ENCODE peak calls at places on chromosomes 13 and 19, in nine cellular contexts. M is endodermal cell, D is AG10803, L is A549, G is gastrocnemius medialis, Q is lower leg skin, F is kidney epithelial cell, K is GM12864, X is AG04450. B is an unnamed sample.

GRCh38 chr13:21672811-21673591 is 2.1 kb downstream of the FGF9 start:
- DNase-seq in M (no peak), D (no peak), L (no peak), G (no peak), Q (no peak), F (no peak), K (no peak), X (no peak), B (no peak)

GRCh38 chr13:73065665-73066350 is 7.0 kb downstream of the KLF5 start:
- DNase-seq in M (no peak), D (no peak), L (no peak), G (no peak), Q (no peak), F (no peak), K (no peak), X (no peak), B (no peak)

GRCh38 chr13:36884235-36884634 is 35.8 kb downstream of the SMAD9 start:
- DNase-seq in M (no peak), D (no peak), L (no peak), G (no peak), Q (no peak), F (no peak), K (no peak), X (no peak), B (no peak)

GRCh38 chr13:100513987-100514670 is 74.5 kb downstream of the GGACT start:
- DNase-seq in M (peak), D (peak), L (no peak), G (no peak), Q (no peak), F (no peak), K (no peak), X (no peak), B (peak)

GRCh38 chr19:372306-372890 is 27.8 kb upstream of the MIER2 start:
- DNase-seq in M (peak), D (peak), L (no peak), G (no peak), Q (peak), F (no peak), K (no peak), X (peak), B (peak)

GRCh38 chr13:93529961-93530360 is 303.4 kb downstream of the GPC6 start:
- DNase-seq in M (no peak), D (peak), L (no peak), G (no peak), Q (no peak), F (no peak), K (no peak), X (no peak), B (no peak)

GRCh38 chr19:45528149-45528743 is 21.0 kb downstream of the VASP start:
- DNase-seq in M (peak), D (peak), L (no peak), G (no peak), Q (no peak), F (no peak), K (no peak), X (no peak), B (peak)

GRCh38 chr13:94674609-94675348 is 37.6 kb downstream of the SOX21 start:
- DNase-seq in M (peak), D (peak), L (peak), G (no peak), Q (no peak), F (peak), K (no peak), X (no peak), B (peak)

GRCh38 chr19:48713041-48713863 is 6.3 kb downstream of the MAMSTR start:
- DNase-seq in M (peak), D (no peak), L (peak), G (no peak), Q (no peak), F (no peak), K (no peak), X (no peak), B (no peak)

GRCh38 chr13:41458939-41459753 is 1.8 kb downstream of the RGCC start:
- DNase-seq in M (peak), D (peak), L (peak), G (no peak), Q (no peak), F (no peak), K (no peak), X (no peak), B (peak)

GRCh38 chr13:20132052-20132634 is 28.7 kb downstream of the GJA3 start:
- DNase-seq in M (peak), D (no peak), L (no peak), G (no peak), Q (no peak), F (no peak), K (no peak), X (no peak), B (no peak)

GRCh38 chr19:18304194-18304495 is 18.7 kb downstream of the LSM4 start:
- DNase-seq in M (no peak), D (no peak), L (no peak), G (no peak), Q (no peak), F (no peak), K (no peak), X (no peak), B (no peak)

GRCh38 chr19:19591133-19591825 is 27.2 kb downstream of the PBX4 start:
- DNase-seq in M (peak), D (peak), L (peak), G (no peak), Q (no peak), F (peak), K (no peak), X (peak), B (peak)

GRCh38 chr19:51552996-51553725 is 17.9 kb upstream of the ZNF175 start:
- DNase-seq in M (peak), D (peak), L (peak), G (no peak), Q (peak), F (no peak), K (no peak), X (peak), B (peak)

GRCh38 chr13:106087201-106087600 is 448.3 kb downstream of the EFNB2 start:
- DNase-seq in M (no peak), D (no peak), L (no peak), G (no peak), Q (no peak), F (no peak), K (no peak), X (no peak), B (no peak)

GRCh38 chr13:77574076-77574475 is 38.6 kb downstream of the SCEL start:
- DNase-seq in M (no peak), D (no peak), L (no peak), G (no peak), Q (no peak), F (no peak), K (no peak), X (no peak), B (no peak)

GRCh38 chr13:44765076-44765475 is 188.9 kb upstream of the TSC22D1 start:
- DNase-seq in M (no peak), D (no peak), L (no peak), G (no peak), Q (no peak), F (no peak), K (no peak), X (no peak), B (peak)

GRCh38 chr13:26989261-26990007 is 182.2 kb downstream of the USP12 start:
- DNase-seq in M (no peak), D (no peak), L (no peak), G (no peak), Q (no peak), F (no peak), K (no peak), X (no peak), B (no peak)

GRCh38 chr13:46845146-46845545 is 48.2 kb upstream of the ESD start:
- DNase-seq in M (no peak), D (no peak), L (no peak), G (no peak), Q (no peak), F (no peak), K (no peak), X (no peak), B (no peak)

GRCh38 chr19:33630880-33631627 is 9.3 kb downstream of the CHST8 start:
- DNase-seq in M (no peak), D (no peak), L (no peak), G (no peak), Q (peak), F (no peak), K (no peak), X (no peak), B (no peak)

GRCh38 chr13:46575843-46576242 is 22.9 kb downstream of the LRCH1 start:
- DNase-seq in M (no peak), D (peak), L (no peak), G (no peak), Q (no peak), F (no peak), K (no peak), X (no peak), B (peak)

GRCh38 chr19:17943284-17944221 is 10.7 kb downstream of the CCDC124 start:
- DNase-seq in M (peak), D (no peak), L (no peak), G (no peak), Q (no peak), F (no peak), K (no peak), X (no peak), B (no peak)

GRCh38 chr13:31674056-31674455 is 65.3 kb upstream of the RXFP2 start:
- DNase-seq in M (no peak), D (peak), L (no peak), G (no peak), Q (no peak), F (no peak), K (no peak), X (no peak), B (peak)

GRCh38 chr13:54972838-54973237 is 1944.2 kb downstream of the OLFM4 start:
- DNase-seq in M (no peak), D (no peak), L (no peak), G (no peak), Q (no peak), F (no peak), K (no peak), X (no peak), B (no peak)

GRCh38 chr13:50921706-50922105 is 12.1 kb downstream of the RNASEH2B start:
- DNase-seq in M (no peak), D (no peak), L (no peak), G (no peak), Q (no peak), F (no peak), K (no peak), X (no peak), B (no peak)

DNA sequence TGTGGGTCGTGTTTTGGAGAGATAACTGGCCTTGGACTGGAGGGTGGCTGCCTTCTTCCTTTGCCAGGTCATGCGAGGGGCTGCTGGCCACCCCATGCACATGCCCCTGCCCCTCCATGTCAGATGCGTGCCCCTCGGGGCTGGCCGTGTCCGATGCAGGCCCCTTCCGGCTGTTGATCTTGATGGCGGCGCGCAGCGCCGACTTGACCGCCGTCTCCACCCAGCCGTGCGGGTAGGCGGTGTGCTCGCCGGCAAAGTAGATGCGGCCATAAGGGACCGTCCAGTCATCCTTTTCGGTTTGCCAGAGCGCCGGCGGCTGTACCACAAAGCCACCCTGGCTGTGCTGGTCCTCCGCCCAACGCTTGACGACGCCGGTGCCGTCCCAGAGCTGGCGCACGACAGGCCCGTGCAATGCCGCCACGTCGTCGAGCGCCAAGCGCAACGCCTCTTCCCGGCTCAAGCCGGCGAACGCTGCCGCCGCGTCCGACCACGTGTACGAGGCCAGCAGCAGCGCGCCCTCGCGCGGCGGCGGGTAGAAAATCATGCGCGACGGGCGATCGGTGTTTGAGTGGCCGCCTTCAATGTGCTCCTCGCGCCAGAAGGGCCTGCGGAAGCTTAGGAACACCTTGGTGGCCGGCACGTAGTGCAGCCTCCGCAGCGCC is 6.9 kb downstream of the IL4I1 start:
- DNase-seq in M (peak), D (peak), L (peak), G (peak), Q (peak), F (no peak), K (no peak), X (no peak), B (peak)
- TF ChIP-seq CTCF in M (peak), D (peak), L (peak), G (peak), Q (no peak), F (peak), K (peak), X (peak), B (peak)

GRCh38 chr19:53884256-53884655 is 2.3 kb downstream of the PRKCG start:
- DNase-seq in M (peak), D (no peak), L (no peak), G (no peak), Q (no peak), F (no peak), K (no peak), X (no peak), B (no peak)

GRCh38 chr19:53883231-53883661 is 1.2 kb downstream of the PRKCG start:
- DNase-seq in M (peak), D (no peak), L (no peak), G (no peak), Q (no peak), F (no peak), K (no peak), X (no peak), B (no peak)

GRCh38 chr19:53882391-53883050 is 524 bp downstream of the PRKCG start:
- DNase-seq in M (no peak), D (no peak), L (no peak), G (no peak), Q (no peak), F (no peak), K (no peak), X (no peak), B (no peak)

GRCh38 chr19:53885036-53885435 is 3.0 kb downstream of the PRKCG start:
- DNase-seq in M (no peak), D (no peak), L (no peak), G (no peak), Q (no peak), F (no peak), K (no peak), X (no peak), B (no peak)

DNA sequence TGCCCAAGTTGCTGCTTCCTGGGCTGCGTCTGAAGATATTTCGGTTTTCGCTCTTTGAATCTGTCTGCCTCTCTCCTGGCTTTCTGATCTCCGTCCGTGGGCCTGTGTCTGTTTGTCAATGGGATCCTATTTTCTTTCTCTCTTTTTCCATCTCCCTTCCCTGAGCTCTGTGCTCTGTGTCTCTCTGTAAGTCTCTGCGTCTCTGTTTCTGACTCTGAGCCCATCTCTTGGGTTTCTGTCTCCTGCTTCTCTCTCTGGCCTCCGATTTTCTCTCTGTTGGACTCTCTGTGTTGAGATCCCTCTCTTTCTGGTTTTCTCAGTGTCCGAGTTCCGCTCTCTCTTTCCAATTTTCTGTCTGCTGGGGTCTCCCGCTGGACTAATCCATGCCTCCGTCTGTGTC is 1.7 kb downstream of the PRKCG start:
- DNase-seq in M (no peak), D (no peak), L (no peak), G (no peak), Q (no peak), F (no peak), K (no peak), X (no peak), B (no peak)
- H3K4me3 ChIP-seq in M (no peak), D (no peak), L (no peak), G (no peak), Q (no peak), F (no peak), K (no peak), X (no peak), B (no peak)

DNA sequence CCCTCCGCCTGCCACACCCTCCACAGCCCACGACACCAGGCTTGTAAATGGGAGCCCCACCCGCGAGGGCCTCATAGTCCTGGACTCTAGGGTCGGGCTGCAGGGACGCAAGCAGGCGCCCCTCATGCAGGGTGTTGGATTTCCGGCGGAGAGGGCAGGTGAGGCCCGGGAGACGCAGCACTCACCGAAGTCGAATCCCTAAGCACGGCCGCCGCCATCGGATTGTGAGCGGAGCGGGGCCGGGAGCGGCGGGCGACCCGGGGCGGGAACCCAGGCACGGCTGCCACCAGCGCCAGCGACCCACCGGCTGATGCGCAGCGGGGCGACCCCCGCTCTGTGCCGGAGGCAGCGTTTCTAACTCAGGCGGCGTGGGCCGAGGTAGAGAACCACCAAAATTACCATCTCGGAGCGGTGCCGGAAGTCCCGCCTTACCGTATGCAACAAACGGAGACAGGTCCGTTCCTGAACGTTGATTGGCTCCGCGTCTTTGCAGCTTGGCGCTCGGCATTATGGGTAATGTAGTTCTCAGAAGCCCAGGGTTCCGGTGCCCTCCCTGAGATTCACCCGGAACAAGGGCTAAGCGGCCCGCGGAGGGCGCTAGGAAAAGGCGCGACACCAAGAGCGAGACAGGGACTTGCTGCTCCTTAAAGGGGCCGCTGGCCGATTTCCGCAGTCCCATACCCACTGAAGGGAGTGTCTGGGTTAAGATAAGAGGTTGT is at the start of gene ZNF416:
- DNase-seq in M (peak), D (peak), L (peak), G (peak), Q (peak), F (peak), K (peak), X (peak), B (peak)
- TF ChIP-seq CTCF in M (no peak), D (peak), L (no peak), G (no peak), Q (no peak), F (peak), K (peak), X (peak), B (peak)

GRCh38 chr13:28097503-28097902 is 2.9 kb downstream of the FLT3 start:
- DNase-seq in M (no peak), D (no peak), L (no peak), G (no peak), Q (no peak), F (no peak), K (no peak), X (no peak), B (no peak)

GRCh38 chr13:28099396-28100148 is 804 bp downstream of the FLT3 start:
- DNase-seq in M (peak), D (no peak), L (no peak), G (no peak), Q (no peak), F (no peak), K (no peak), X (no peak), B (no peak)

GRCh38 chr13:28100149-28101121 is at the start of gene FLT3:
- DNase-seq in M (peak), D (peak), L (peak), G (no peak), Q (peak), F (no peak), K (no peak), X (no peak), B (peak)
- H3K4me3 ChIP-seq in M (peak), D (no peak), L (peak), G (peak), Q (peak), F (peak), K (peak), X (peak), B (peak)

GRCh38 chr13:97198753-97199152 is 23.4 kb upstream of the MBNL2 start:
- DNase-seq in M (no peak), D (no peak), L (no peak), G (no peak), Q (no peak), F (no peak), K (no peak), X (no peak), B (no peak)
- TF ChIP-seq CTCF in M (no peak), D (no peak), L (no peak), G (no peak), Q (no peak), F (no peak), K (no peak), X (no peak), B (no peak)

GRCh38 chr19:3343619-3344502 is 22.5 kb upstream of the NFIC start:
- DNase-seq in M (peak), D (peak), L (peak), G (peak), Q (peak), F (no peak), K (peak), X (no peak), B (peak)
- H3K4me3 ChIP-seq in M (no peak), D (peak), L (peak), G (peak), Q (no peak), F (no peak), K (peak), X (no peak), B (peak)

GRCh38 chr19:6113616-6114188 is 3.4 kb upstream of the RFX2 start:
- DNase-seq in M (no peak), D (no peak), L (no peak), G (no peak), Q (no peak), F (no peak), K (no peak), X (no peak), B (no peak)
- TF ChIP-seq CTCF in M (no peak), D (no peak), L (no peak), G (no peak), Q (no peak), F (no peak), K (no peak), X (no peak), B (no peak)

GRCh38 chr13:34155931-34156607 is 338.1 kb downstream of the RFC3 start:
- DNase-seq in M (peak), D (peak), L (no peak), G (no peak), Q (no peak), F (peak), K (no peak), X (no peak), B (peak)
- H3K4me3 ChIP-seq in M (no peak), D (no peak), L (peak), G (no peak), Q (no peak), F (no peak), K (no peak), X (no peak), B (no peak)

DNA sequence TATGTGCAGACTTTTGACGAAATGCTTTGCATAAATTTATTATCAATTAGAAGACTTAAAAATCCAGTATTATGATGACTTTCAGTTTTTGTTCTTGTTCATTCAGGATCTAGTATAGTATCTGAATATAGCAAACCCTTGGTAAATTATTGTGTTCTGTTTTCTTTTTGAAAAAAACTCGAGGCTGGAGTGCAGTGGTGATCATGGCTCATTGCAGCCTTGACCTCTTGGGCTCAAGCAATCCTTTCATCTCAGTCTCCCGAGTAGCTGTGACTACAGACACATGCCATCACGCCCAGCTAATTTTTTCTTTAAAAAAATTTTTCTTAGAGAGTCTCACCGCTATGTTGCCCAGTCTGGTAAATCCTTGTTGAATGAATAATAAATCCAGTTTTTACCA is 4.6 kb downstream of the FARP1 start:
- DNase-seq in M (no peak), D (peak), L (no peak), G (no peak), Q (no peak), F (no peak), K (no peak), X (no peak), B (no peak)
- TF ChIP-seq CTCF in M (peak), D (no peak), L (no peak), G (no peak), Q (no peak), F (peak), K (no peak), X (no peak), B (peak)